ENCODE peak calls at places on chromosomes 5 and 9, in five cellular contexts. C, F, O, A and H are unnamed samples.

GRCh38 chr5:139091439-139092156 is 106.6 kb downstream of the SIL1 start:
- DNase-seq in C (no peak), F (no peak), O (no peak), A (no peak), H (no peak)

GRCh38 chr5:127040779-127041520 is 10.6 kb upstream of the MARCHF3 start:
- DNase-seq in C (no peak), F (peak), O (peak), A (no peak), H (no peak)

GRCh38 chr5:143757116-143757515 is 54.8 kb upstream of the HMHB1 start:
- DNase-seq in C (no peak), F (peak), O (no peak), A (no peak), H (no peak)

GRCh38 chr9:124769451-124770358 is 1.4 kb downstream of the NR6A1 start:
- DNase-seq in C (no peak), F (no peak), O (no peak), A (no peak), H (no peak)

GRCh38 chr5:151745071-151745705 is 13.2 kb downstream of the ATOX1 start:
- DNase-seq in C (peak), F (peak), O (peak), A (no peak), H (no peak)

GRCh38 chr5:55625913-55626312 is 86.2 kb downstream of the SLC38A9 start:
- DNase-seq in C (no peak), F (no peak), O (no peak), A (no peak), H (no peak)

GRCh38 chr9:121331992-121332685 is 37.9 kb downstream of the STOM start:
- DNase-seq in C (no peak), F (peak), O (no peak), A (no peak), H (no peak)

GRCh38 chr9:81083062-81083461 is 606.3 kb downstream of the TLE1 start:
- DNase-seq in C (no peak), F (peak), O (peak), A (no peak), H (no peak)

GRCh38 chr5:32426440-32427151 is 17.9 kb downstream of the ZFR start:
- DNase-seq in C (no peak), F (no peak), O (no peak), A (no peak), H (no peak)

GRCh38 chr9:75504721-75505120 is 385.8 kb upstream of the PCSK5 start:
- DNase-seq in C (no peak), F (no peak), O (no peak), A (no peak), H (no peak)

GRCh38 chr5:127092690-127093089 is 19.4 kb upstream of the C5orf63 start:
- DNase-seq in C (no peak), F (peak), O (peak), A (peak), H (no peak)

GRCh38 chr9:87270241-87271234 is 227.1 kb upstream of the DAPK1 start:
- DNase-seq in C (no peak), F (peak), O (peak), A (peak), H (no peak)

GRCh38 chr5:175321927-175322532 is 122.0 kb downstream of the DRD1 start:
- DNase-seq in C (no peak), F (peak), O (peak), A (peak), H (no peak)

GRCh38 chr5:2901096-2901495 is 149.6 kb upstream of the IRX2 start:
- DNase-seq in C (no peak), F (no peak), O (no peak), A (no peak), H (no peak)

GRCh38 chr9:135075234-135076142 is 12.0 kb upstream of the OLFM1 start:
- DNase-seq in C (no peak), F (peak), O (peak), A (no peak), H (no peak)

GRCh38 chr5:146474040-146474439 is 26.9 kb downstream of the TCERG1 start:
- DNase-seq in C (no peak), F (no peak), O (no peak), A (no peak), H (no peak)

GRCh38 chr5:86880344-86880743 is 262.6 kb downstream of the COX7C start:
- DNase-seq in C (no peak), F (no peak), O (no peak), A (no peak), H (no peak)

GRCh38 chr9:70093944-70094343 is 50.3 kb downstream of the MAMDC2 start:
- DNase-seq in C (no peak), F (no peak), O (peak), A (no peak), H (no peak)

GRCh38 chr5:151617841-151618710 is 26.9 kb upstream of the FAT2 start:
- DNase-seq in C (no peak), F (no peak), O (peak), A (no peak), H (no peak)